ENCODE peak calls at places on chromosomes 4 and X, in four cellular contexts. M is stimulated activated naive B cell treated with anti-CD40 and anti-IgM and Interleukin-4, amounts not matched to agents 10 μg/mL and 1 μg/mL and 100 μg/mL, for 72 hours; F is iris pigment epithelial cell; A is RPMI7951. H is an unnamed sample.

GRCh38 chrX:1246816-1247215 is 21.8 kb upstream of the CSF2RA start:
- DNase-seq in A (peak), F (peak), M (peak), H (peak)

GRCh38 chrX:150429577-150429976 is 66.5 kb downstream of the MAMLD1 start:
- DNase-seq in F (peak), A (peak), M (no peak), H (peak)

GRCh38 chr4:3768842-3769641 is 2.9 kb downstream of the ADRA2C start:
- DNase-seq in M (no peak), A (no peak), F (no peak), H (no peak)

GRCh38 chr4:108366716-108367115 is 198.0 kb upstream of the LEF1 start:
- DNase-seq in M (no peak), F (no peak), A (no peak), H (no peak)

GRCh38 chr4:153488006-153488718 is 22.0 kb downstream of the TMEM131L start:
- DNase-seq in M (peak), A (peak), F (peak), H (no peak)

GRCh38 chr4:48254381-48255072 is 15.1 kb downstream of the TEC start:
- DNase-seq in A (peak), M (no peak), F (peak), H (peak)

GRCh38 chrX:121761845-121762244 is 714.4 kb downstream of the GLUD2 start:
- DNase-seq in A (no peak), M (no peak), F (no peak), H (no peak)

GRCh38 chr4:5874811-5875465 is 17.9 kb downstream of the CRMP1 start:
- DNase-seq in F (peak), M (no peak), A (peak), H (peak)

GRCh38 chrX:40008841-40009461 is 88.8 kb downstream of the BCOR start:
- DNase-seq in A (peak), F (peak), M (peak), H (peak)

GRCh38 chr4:186566068-186566467 is 10.7 kb upstream of the MTNR1A start:
- DNase-seq in M (no peak), F (no peak), A (peak), H (no peak)

GRCh38 chrX:130091976-130092522 is 18.2 kb downstream of the ELF4 start:
- DNase-seq in F (no peak), M (peak), A (no peak), H (no peak)

GRCh38 chr4:166924456-166924855 is 309.8 kb downstream of the SPOCK3 start:
- DNase-seq in M (no peak), A (no peak), F (no peak), H (no peak)

GRCh38 chr4:128322986-128323385 is 35.4 kb upstream of the PGRMC2 start:
- DNase-seq in F (peak), M (no peak), A (peak), H (peak)

GRCh38 chr4:74284074-74284473 is 24.2 kb upstream of the EPGN start:
- DNase-seq in F (peak), A (peak), M (no peak), H (peak)

GRCh38 chrX:56788717-56789122 is 59.7 kb downstream of the NBDY start:
- DNase-seq in F (no peak), A (no peak), M (no peak), H (no peak)

GRCh38 chrX:36957425-36958328 is 50.5 kb upstream of the FAM47C start:
- DNase-seq in A (no peak), M (no peak), F (no peak), H (no peak)

GRCh38 chr4:7736436-7737267 is 203.0 kb downstream of the AFAP1 start:
- DNase-seq in A (peak), F (peak), M (no peak), H (peak)

GRCh38 chrX:65926095-65927019 is 113.5 kb downstream of the VSIG4 start:
- DNase-seq in F (no peak), M (peak), A (no peak), H (no peak)

GRCh38 chr4:145069361-145069760 is 28.6 kb downstream of the ANAPC10 start:
- DNase-seq in A (peak), M (no peak), F (peak), H (peak)

GRCh38 chr4:151468715-151469696 is 60.0 kb downstream of the FHIP1A start:
- DNase-seq in A (no peak), M (no peak), F (peak), H (no peak)

GRCh38 chrX:136162827-136163427 is 15.6 kb downstream of the FHL1 start:
- DNase-seq in F (peak), A (peak), M (peak), H (peak)

GRCh38 chrX:39162322-39162721 is 361.1 kb downstream of the MID1IP1 start:
- DNase-seq in A (peak), M (no peak), F (no peak), H (no peak)